ENCODE peak calls at places on chromosomes 3 and 15, in ten cellular contexts. N is progenitor cell of endocrine pancreas, C is cardiac fibroblast, W is iPS DF 6.9, F is naive B cell, T is HFFc6, H is non-pigmented ciliary epithelial cell, G is activated T-helper 1 cell treated with Interleukin-2 at 50 U/mL for 16 hours, Y is NAMALWA, X is T-helper 1 cell. S is an unnamed sample.

GRCh38 chr3:65537109-65537508 is 501.6 kb downstream of the MAGI1 start:
- DNase-seq in N (no peak), C (no peak), W (no peak), F (no peak), T (no peak), H (no peak), G (no peak), Y (no peak), X (no peak), S (no peak)

GRCh38 chr15:70867911-70868467 is 14.0 kb upstream of the LARP6 start:
- DNase-seq in N (no peak), C (peak), W (no peak), F (no peak), T (no peak), H (no peak), G (no peak), Y (no peak), X (no peak), S (no peak)

GRCh38 chr3:9398715-9399708 is 1.6 kb downstream of the SETD5 start:
- DNase-seq in N (no peak), C (peak), W (no peak), F (peak), T (no peak), H (no peak), G (no peak), Y (peak), X (no peak), S (peak)

GRCh38 chr15:81987628-81988027 is 58.2 kb downstream of the MEX3B start:
- DNase-seq in N (no peak), C (no peak), W (no peak), F (no peak), T (no peak), H (no peak), G (no peak), Y (no peak), X (no peak), S (no peak)

GRCh38 chr3:132261501-132261900 is 55.7 kb upstream of the ACP3 start:
- DNase-seq in N (no peak), C (no peak), W (no peak), F (no peak), T (no peak), H (no peak), G (no peak), Y (no peak), X (no peak), S (no peak)

GRCh38 chr15:100928632-100929280 is 9.6 kb downstream of the LRRK1 start:
- DNase-seq in N (no peak), C (no peak), W (no peak), F (no peak), T (no peak), H (no peak), G (no peak), Y (peak), X (no peak), S (no peak)

GRCh38 chr15:83210619-83211018 is 3.0 kb upstream of the HDGFL3 start:
- DNase-seq in N (no peak), C (peak), W (no peak), F (no peak), T (no peak), H (no peak), G (no peak), Y (no peak), X (no peak), S (peak)

GRCh38 chr3:49619649-49620048 is 54.5 kb upstream of the APEH start:
- DNase-seq in N (no peak), C (no peak), W (no peak), F (no peak), T (no peak), H (no peak), G (no peak), Y (no peak), X (no peak), S (no peak)

GRCh38 chr3:58356054-58356453 is 23.4 kb downstream of the PXK start:
- DNase-seq in N (no peak), C (no peak), W (no peak), F (peak), T (no peak), H (no peak), G (no peak), Y (peak), X (no peak), S (no peak)

GRCh38 chr3:5473471-5473870 is 286.0 kb downstream of the EDEM1 start:
- DNase-seq in N (no peak), C (no peak), W (no peak), F (no peak), T (no peak), H (no peak), G (no peak), Y (no peak), X (no peak), S (no peak)

GRCh38 chr3:185629554-185630181 is 43.6 kb downstream of the SENP2 start:
- DNase-seq in N (no peak), C (no peak), W (no peak), F (no peak), T (no peak), H (no peak), G (no peak), Y (no peak), X (no peak), S (no peak)

GRCh38 chr3:66800941-66801545 is 197.1 kb upstream of the KBTBD8 start:
- DNase-seq in N (no peak), C (peak), W (no peak), F (no peak), T (peak), H (no peak), G (no peak), Y (no peak), X (no peak), S (no peak)

GRCh38 chr3:149653564-149653963 is 4.3 kb downstream of the WWTR1 start:
- DNase-seq in N (no peak), C (no peak), W (no peak), F (no peak), T (no peak), H (no peak), G (no peak), Y (no peak), X (no peak), S (no peak)

GRCh38 chr3:36796896-36797295 is 32.5 kb upstream of the DCLK3 start:
- DNase-seq in N (no peak), C (peak), W (no peak), F (no peak), T (peak), H (peak), G (no peak), Y (no peak), X (no peak), S (no peak)

GRCh38 chr3:136141891-136142290 is 54.2 kb downstream of the MSL2 start:
- DNase-seq in N (no peak), C (no peak), W (no peak), F (no peak), T (no peak), H (no peak), G (no peak), Y (no peak), X (no peak), S (no peak)

GRCh38 chr3:10247679-10248183 is 528 bp upstream of the TATDN2 start:
- DNase-seq in N (no peak), C (no peak), W (no peak), F (no peak), T (no peak), H (no peak), G (no peak), Y (no peak), X (no peak), S (no peak)

GRCh38 chr3:194134231-194134756 is 1.7 kb upstream of the HES1 start:
- DNase-seq in N (peak), C (no peak), W (no peak), F (peak), T (peak), H (no peak), G (no peak), Y (peak), X (peak), S (no peak)

GRCh38 chr3:58175429-58176184 is 35.2 kb downstream of the DNASE1L3 start:
- DNase-seq in N (no peak), C (peak), W (no peak), F (no peak), T (no peak), H (no peak), G (no peak), Y (no peak), X (no peak), S (no peak)

GRCh38 chr3:46075816-46076215 is 48.5 kb upstream of the XCR1 start:
- DNase-seq in N (no peak), C (no peak), W (no peak), F (no peak), T (no peak), H (no peak), G (no peak), Y (no peak), X (no peak), S (no peak)